ENCODE peak calls at places on chromosome X, in five cellular contexts. One of them, this sample, is unnamed.

GRCh38 chrX:22069586-22069985 is 37.5 kb downstream of the PHEX start:
- DNase-seq in cardiac fibroblast: no peak
- DNase-seq in NCI-H524 treated with DMSO at 0.1 percent for 48 hours: no peak
- DNase-seq in endothelial cell: no peak
- DNase-seq in AG04450: no peak
- DNase-seq in this sample: no peak

GRCh38 chrX:48897157-48897620 is 379 bp downstream of the TIMM17B start:
- DNase-seq in cardiac fibroblast: peak
- DNase-seq in NCI-H524 treated with DMSO at 0.1 percent for 48 hours: peak
- DNase-seq in endothelial cell: peak
- DNase-seq in AG04450: no peak
- DNase-seq in this sample: no peak

GRCh38 chrX:55107911-55108310 is 19.1 kb downstream of the PAGE2 start:
- DNase-seq in cardiac fibroblast: no peak
- DNase-seq in NCI-H524 treated with DMSO at 0.1 percent for 48 hours: no peak
- DNase-seq in endothelial cell: no peak
- DNase-seq in AG04450: no peak
- DNase-seq in this sample: no peak

GRCh38 chrX:39518451-39519212 is 579.1 kb downstream of the BCOR start:
- DNase-seq in cardiac fibroblast: peak
- DNase-seq in NCI-H524 treated with DMSO at 0.1 percent for 48 hours: no peak
- DNase-seq in endothelial cell: no peak
- DNase-seq in AG04450: no peak
- DNase-seq in this sample: no peak

GRCh38 chrX:123108513-123109427 is 75.3 kb upstream of the GRIA3 start:
- DNase-seq in cardiac fibroblast: no peak
- DNase-seq in NCI-H524 treated with DMSO at 0.1 percent for 48 hours: no peak
- DNase-seq in endothelial cell: no peak
- DNase-seq in AG04450: no peak
- DNase-seq in this sample: peak

GRCh38 chrX:103256651-103257050 is 1.7 kb upstream of the TCEAL8 start:
- DNase-seq in cardiac fibroblast: no peak
- DNase-seq in NCI-H524 treated with DMSO at 0.1 percent for 48 hours: no peak
- DNase-seq in endothelial cell: no peak
- DNase-seq in AG04450: no peak
- DNase-seq in this sample: no peak

GRCh38 chrX:129634541-129634940 is 20.2 kb downstream of the APLN start:
- DNase-seq in cardiac fibroblast: peak
- DNase-seq in NCI-H524 treated with DMSO at 0.1 percent for 48 hours: no peak
- DNase-seq in endothelial cell: no peak
- DNase-seq in AG04450: no peak
- DNase-seq in this sample: no peak

GRCh38 chrX:110108381-110108796 is 105.5 kb downstream of the TMEM164 start:
- DNase-seq in cardiac fibroblast: peak
- DNase-seq in NCI-H524 treated with DMSO at 0.1 percent for 48 hours: no peak
- DNase-seq in endothelial cell: no peak
- DNase-seq in AG04450: no peak
- DNase-seq in this sample: no peak

GRCh38 chrX:129577473-129577872 is 37.4 kb downstream of the OCRL start:
- DNase-seq in cardiac fibroblast: peak
- DNase-seq in NCI-H524 treated with DMSO at 0.1 percent for 48 hours: no peak
- DNase-seq in endothelial cell: no peak
- DNase-seq in AG04450: peak
- DNase-seq in this sample: peak

GRCh38 chrX:130028196-130028595 is 45.8 kb downstream of the BCORL1 start:
- DNase-seq in cardiac fibroblast: peak
- DNase-seq in NCI-H524 treated with DMSO at 0.1 percent for 48 hours: no peak
- DNase-seq in endothelial cell: peak
- DNase-seq in AG04450: peak
- DNase-seq in this sample: peak

GRCh38 chrX:150155396-150156048 is 207.6 kb upstream of the MAMLD1 start:
- DNase-seq in cardiac fibroblast: peak
- DNase-seq in NCI-H524 treated with DMSO at 0.1 percent for 48 hours: no peak
- DNase-seq in endothelial cell: no peak
- DNase-seq in AG04450: peak
- DNase-seq in this sample: peak

GRCh38 chrX:13220916-13221315 is 98.9 kb downstream of the ATXN3L start:
- DNase-seq in cardiac fibroblast: peak
- DNase-seq in NCI-H524 treated with DMSO at 0.1 percent for 48 hours: no peak
- DNase-seq in endothelial cell: no peak
- DNase-seq in AG04450: peak
- DNase-seq in this sample: peak

GRCh38 chrX:1749499-1749898 is 134.6 kb downstream of the ASMT start:
- DNase-seq in cardiac fibroblast: no peak
- DNase-seq in NCI-H524 treated with DMSO at 0.1 percent for 48 hours: no peak
- DNase-seq in endothelial cell: no peak
- DNase-seq in AG04450: no peak
- DNase-seq in this sample: no peak

This sample was measured in AG09319.